ENCODE peak calls at places on chromosome 1, in four cellular contexts. One of them, this sample, is unnamed.

GRCh38 chr1:212976586-212976985 is 26.2 kb downstream of the VASH2 start:
- DNase-seq in HepG2: no peak
- DNase-seq in HCT116: no peak
- DNase-seq in K562: no peak
- DNase-seq in this sample: no peak

GRCh38 chr1:149978547-149979023 is 31.9 kb downstream of the OTUD7B start:
- DNase-seq in HepG2: peak
- DNase-seq in HCT116: no peak
- DNase-seq in K562: peak
- DNase-seq in this sample: no peak

GRCh38 chr1:46705408-46705807 is 13.5 kb downstream of the EFCAB14 start:
- DNase-seq in HepG2: no peak
- DNase-seq in HCT116: no peak
- DNase-seq in K562: no peak
- DNase-seq in this sample: no peak

GRCh38 chr1:56547977-56548376 is 31.4 kb downstream of the PLPP3 start:
- DNase-seq in HepG2: peak
- DNase-seq in HCT116: no peak
- DNase-seq in K562: no peak
- DNase-seq in this sample: no peak

GRCh38 chr1:9905010-9905409 is 5.1 kb downstream of the CTNNBIP1 start:
- DNase-seq in HepG2: no peak
- DNase-seq in HCT116: no peak
- DNase-seq in K562: no peak
- DNase-seq in this sample: no peak

GRCh38 chr1:215273838-215274516 is 191.4 kb downstream of the KCNK2 start:
- DNase-seq in HepG2: no peak
- DNase-seq in HCT116: peak
- DNase-seq in K562: no peak
- DNase-seq in this sample: no peak

GRCh38 chr1:87428351-87428750 is 99.7 kb downstream of the LMO4 start:
- DNase-seq in HepG2: no peak
- DNase-seq in HCT116: no peak
- DNase-seq in K562: no peak
- DNase-seq in this sample: no peak

GRCh38 chr1:63004868-63005267 is 220.9 kb downstream of the ATG4C start:
- DNase-seq in HepG2: peak
- DNase-seq in HCT116: peak
- DNase-seq in K562: peak
- DNase-seq in this sample: no peak

GRCh38 chr1:2279210-2279639 is 51.1 kb downstream of the SKI start:
- DNase-seq in HepG2: no peak
- DNase-seq in HCT116: no peak
- DNase-seq in K562: no peak
- DNase-seq in this sample: peak

GRCh38 chr1:90512441-90512840 is 204.7 kb downstream of the BARHL2 start:
- DNase-seq in HepG2: no peak
- DNase-seq in HCT116: no peak
- DNase-seq in K562: no peak
- DNase-seq in this sample: no peak

GRCh38 chr1:30966690-30967369 is 58.3 kb upstream of the SDC3 start:
- DNase-seq in HepG2: peak
- DNase-seq in HCT116: no peak
- DNase-seq in K562: peak
- DNase-seq in this sample: no peak

DNA sequence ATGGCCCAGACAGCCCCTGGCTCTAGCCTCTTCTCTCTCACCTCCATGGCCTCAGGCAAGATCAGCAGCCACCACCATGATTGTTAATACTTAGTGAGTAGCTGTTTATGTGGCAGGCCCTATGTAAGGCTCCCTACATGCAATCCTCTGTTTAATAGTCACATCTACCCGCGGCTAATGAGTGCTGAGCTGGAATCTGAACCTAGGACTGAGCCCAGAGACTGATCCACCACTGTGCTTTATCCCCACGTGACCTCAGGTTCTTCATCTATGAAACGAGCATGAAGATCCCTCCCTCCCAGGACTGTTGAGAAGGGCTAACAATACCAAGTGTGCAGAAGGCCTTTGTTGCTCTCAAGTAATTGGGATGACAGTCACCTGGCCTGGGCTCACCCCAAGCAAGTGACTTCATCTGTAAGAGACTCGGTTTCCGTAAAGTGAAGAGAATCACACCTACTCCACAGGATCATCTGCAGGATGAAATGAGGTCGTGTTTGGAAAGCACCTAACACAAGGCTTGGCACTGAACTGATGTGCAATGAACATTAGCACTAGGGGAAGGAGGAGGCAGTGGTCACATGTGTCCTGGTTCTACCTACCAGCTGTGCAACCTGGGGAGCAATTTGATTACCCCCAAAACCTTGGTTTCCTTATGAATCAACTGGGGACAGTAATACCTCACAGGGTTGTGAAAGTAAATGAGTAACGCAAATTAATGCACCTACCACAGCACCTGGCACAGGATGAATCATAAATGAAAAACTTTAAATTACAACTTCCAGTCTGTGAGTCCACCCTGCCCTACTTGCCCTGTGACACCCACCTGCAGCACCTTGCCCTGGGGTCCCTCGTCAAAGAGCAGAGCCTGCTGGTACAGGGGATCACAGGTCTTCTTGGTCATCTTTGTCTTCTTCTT is 37.2 kb downstream of the RIMS3 start:
- DNase-seq in HepG2: no peak
- DNase-seq in HCT116: no peak
- DNase-seq in K562: no peak
- DNase-seq in this sample: no peak
- TF ChIP-seq FOSL1 in HepG2: no peak
- TF ChIP-seq FOSL1 in HCT116: no peak
- TF ChIP-seq FOSL1 in K562: no peak
- TF ChIP-seq FOSL1 in this sample: no peak

DNA sequence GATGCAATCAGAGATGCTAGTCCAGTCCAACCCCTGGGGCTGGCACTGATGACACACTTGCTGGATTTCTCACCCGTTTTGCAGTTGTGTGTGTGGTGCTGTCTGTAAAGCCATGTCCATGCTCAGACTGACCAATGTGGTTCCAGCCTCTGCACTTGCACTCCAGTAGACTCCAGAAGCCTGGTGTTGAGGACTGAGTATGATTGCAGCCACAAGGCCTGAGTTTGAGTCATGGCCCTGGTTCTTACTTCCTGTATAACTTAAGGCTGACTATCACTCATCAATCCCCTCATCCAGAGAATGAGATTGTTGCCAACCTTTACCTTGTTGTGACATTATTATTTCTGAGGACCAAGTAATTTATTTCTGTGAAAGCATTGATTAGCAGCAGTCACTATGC is 34.8 kb upstream of the IKBKE start:
- DNase-seq in HepG2: no peak
- DNase-seq in HCT116: no peak
- DNase-seq in K562: no peak
- DNase-seq in this sample: no peak
- TF ChIP-seq FOSL1 in HepG2: no peak
- TF ChIP-seq FOSL1 in HCT116: no peak
- TF ChIP-seq FOSL1 in K562: no peak
- TF ChIP-seq FOSL1 in this sample: no peak

DNA sequence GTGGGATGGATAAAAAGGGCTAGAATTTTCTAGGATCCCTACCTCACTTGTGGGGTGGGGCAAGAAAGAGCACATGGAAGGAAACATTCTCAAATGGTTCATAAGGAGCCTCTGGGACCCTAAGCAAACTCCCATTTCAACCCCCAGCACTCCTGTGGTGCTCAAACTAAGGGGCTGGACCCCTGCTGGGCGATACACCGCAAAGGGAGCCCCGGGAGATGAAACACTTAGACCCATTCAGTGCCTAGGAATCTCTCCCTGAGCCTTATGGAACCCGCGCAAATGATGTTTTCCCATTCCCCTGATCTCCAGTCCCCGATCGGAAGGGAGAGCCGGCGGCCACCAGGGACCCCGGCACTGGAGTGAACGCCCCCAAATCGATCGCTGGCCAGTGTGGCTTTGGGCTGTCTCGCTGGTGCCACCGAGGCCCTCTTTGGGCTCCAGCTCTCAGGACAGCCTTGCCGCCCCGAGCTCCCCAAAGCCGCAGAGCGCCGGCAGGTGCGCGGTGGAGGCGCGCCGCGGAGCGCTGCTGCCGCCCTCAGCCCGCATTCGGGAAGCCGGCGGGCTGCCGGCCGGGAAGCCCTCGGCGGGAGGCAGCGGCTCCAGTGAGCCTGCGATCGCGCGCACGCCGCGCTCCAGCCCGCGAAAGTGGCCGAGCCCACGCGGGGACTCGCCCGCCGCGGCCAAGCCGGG is 1.2 kb downstream of the PLXNA2 start:
- DNase-seq in HepG2: no peak
- DNase-seq in HCT116: no peak
- DNase-seq in K562: peak
- DNase-seq in this sample: no peak
- TF ChIP-seq FOSL1 in HepG2: no peak
- TF ChIP-seq FOSL1 in HCT116: no peak
- TF ChIP-seq FOSL1 in K562: no peak
- TF ChIP-seq FOSL1 in this sample: no peak

GRCh38 chr1:21027805-21028204 is 148.9 kb downstream of the EIF4G3 start:
- DNase-seq in HepG2: no peak
- DNase-seq in HCT116: no peak
- DNase-seq in K562: peak
- DNase-seq in this sample: no peak

GRCh38 chr1:21030201-21030600 is 146.5 kb downstream of the EIF4G3 start:
- DNase-seq in HepG2: no peak
- DNase-seq in HCT116: no peak
- DNase-seq in K562: no peak
- DNase-seq in this sample: no peak

GRCh38 chr1:21024918-21025317 is 151.8 kb downstream of the EIF4G3 start:
- DNase-seq in HepG2: no peak
- DNase-seq in HCT116: no peak
- DNase-seq in K562: no peak
- DNase-seq in this sample: no peak

DNA sequence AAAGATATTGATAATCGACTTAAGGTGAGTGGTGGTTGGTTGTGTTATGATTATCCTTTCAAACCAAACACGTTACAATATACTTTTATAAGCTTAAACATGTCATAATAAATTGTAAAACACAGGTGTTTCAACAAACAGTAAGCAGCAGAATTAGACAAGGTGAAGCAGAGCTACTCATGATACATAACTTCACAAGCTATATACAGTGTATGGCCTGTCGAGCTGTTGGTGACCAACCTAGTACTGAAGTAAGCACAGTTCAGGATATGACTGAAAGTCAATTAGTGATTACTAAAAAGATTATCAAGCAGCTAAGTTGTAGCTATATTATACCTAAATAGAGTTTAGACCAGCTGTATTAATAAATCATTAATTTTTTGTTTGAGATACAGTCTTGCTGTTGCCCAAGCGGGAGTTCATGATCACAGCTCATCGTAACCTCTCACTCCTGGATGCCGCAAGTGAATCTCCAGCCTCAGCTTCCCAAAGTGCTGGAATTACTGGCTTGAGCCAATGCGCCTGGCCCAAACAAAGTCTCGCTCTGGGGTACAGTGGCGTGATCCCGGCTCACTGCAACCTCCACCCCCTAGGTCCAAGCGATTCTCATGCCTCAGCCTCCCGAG is 148.1 kb downstream of the EIF4G3 start:
- DNase-seq in HepG2: no peak
- DNase-seq in HCT116: no peak
- DNase-seq in K562: no peak
- DNase-seq in this sample: no peak
- TF ChIP-seq FOSL1 in HepG2: no peak
- TF ChIP-seq FOSL1 in HCT116: no peak
- TF ChIP-seq FOSL1 in K562: no peak
- TF ChIP-seq FOSL1 in this sample: no peak

DNA sequence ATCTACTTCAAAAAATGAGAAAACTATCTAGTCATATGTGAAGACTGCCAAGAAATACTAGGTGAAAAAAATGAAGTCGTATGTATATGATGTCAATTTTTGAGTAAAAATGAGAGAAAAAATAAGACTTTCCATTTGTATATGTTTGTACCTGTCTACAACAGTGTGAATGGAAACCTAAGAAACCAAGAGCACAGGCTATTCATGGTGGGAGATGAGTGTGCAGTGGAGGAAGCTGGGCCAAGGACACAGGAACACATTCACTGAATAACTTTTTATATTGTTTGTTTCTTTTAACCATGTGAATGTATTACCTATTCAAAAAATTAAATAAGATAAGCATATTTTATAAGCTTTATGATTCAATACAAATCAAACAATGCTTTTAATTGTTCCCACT is 67.0 kb downstream of the ERO1B start:
- DNase-seq in HepG2: no peak
- DNase-seq in HCT116: no peak
- DNase-seq in K562: no peak
- DNase-seq in this sample: no peak
- TF ChIP-seq FOSL1 in HepG2: no peak
- TF ChIP-seq FOSL1 in HCT116: no peak
- TF ChIP-seq FOSL1 in K562: no peak
- TF ChIP-seq FOSL1 in this sample: no peak

DNA sequence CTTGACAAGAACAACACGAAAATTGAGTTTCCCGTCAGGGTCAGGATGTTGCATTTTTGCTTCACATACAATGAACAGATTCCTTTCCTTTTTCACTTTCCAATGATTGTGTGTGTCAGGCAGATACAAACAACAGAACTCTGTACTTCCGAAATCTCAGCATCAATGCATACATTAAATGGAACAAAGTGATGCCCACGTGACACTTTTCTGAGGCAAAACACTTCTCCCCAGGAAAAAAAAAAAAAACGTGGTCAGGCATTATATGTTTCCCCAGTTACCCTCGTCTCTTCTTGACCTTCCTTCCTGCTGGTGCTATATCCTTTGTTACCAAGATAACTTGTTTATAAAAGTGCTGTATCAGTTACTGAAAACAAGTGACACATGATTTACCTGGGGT is 181.8 kb downstream of the ZNF281 start:
- DNase-seq in HepG2: no peak
- DNase-seq in HCT116: no peak
- DNase-seq in K562: no peak
- DNase-seq in this sample: no peak
- TF ChIP-seq FOSL1 in HepG2: no peak
- TF ChIP-seq FOSL1 in HCT116: no peak
- TF ChIP-seq FOSL1 in K562: no peak
- TF ChIP-seq FOSL1 in this sample: no peak

DNA sequence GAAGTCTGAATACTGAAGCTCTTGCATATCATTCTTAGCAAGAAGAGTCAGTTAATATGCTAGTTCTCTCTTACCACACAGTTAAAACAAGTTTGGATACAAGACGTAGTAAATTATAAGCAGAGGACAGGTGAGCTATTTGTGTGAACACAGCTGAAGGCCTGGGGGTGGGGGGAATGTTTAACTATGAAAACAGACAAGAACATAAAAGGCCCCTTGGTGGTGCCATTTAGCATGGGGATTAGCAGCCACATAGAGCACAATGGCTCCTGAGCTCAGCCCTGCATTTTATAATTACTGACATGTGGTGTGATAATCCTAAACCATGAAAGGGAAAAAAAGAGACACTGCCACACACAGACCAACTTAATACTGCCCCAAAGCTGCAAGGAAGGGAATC is 94.8 kb downstream of the TGFBR3 start:
- DNase-seq in HepG2: peak
- DNase-seq in HCT116: no peak
- DNase-seq in K562: peak
- DNase-seq in this sample: no peak
- TF ChIP-seq FOSL1 in HepG2: no peak
- TF ChIP-seq FOSL1 in HCT116: no peak
- TF ChIP-seq FOSL1 in K562: no peak
- TF ChIP-seq FOSL1 in this sample: no peak

This sample was measured in H1.